ENCODE peak calls at places on chromosomes 3 and 15, in five cellular contexts. One of them, this sample, is unnamed. For H3K27me3, the result is how much of the 10 kb centered on the place peaks cover.

GRCh38 chr15:80058851-80059785 is at the start of gene ZFAND6:
- DNase-seq in lung: peak
- DNase-seq in colonic mucosa: peak
- DNase-seq in PC-3: peak
- DNase-seq in Caco-2: peak
- DNase-seq in this sample: peak

GRCh38 chr3:7368597-7368996 is 507.7 kb downstream of the GRM7 start:
- DNase-seq in lung: no peak
- DNase-seq in colonic mucosa: no peak
- DNase-seq in PC-3: no peak
- DNase-seq in Caco-2: no peak
- DNase-seq in this sample: peak

GRCh38 chr15:65085990-65086679 is 9.6 kb downstream of the KBTBD13 start:
- DNase-seq in lung: no peak
- DNase-seq in colonic mucosa: peak
- DNase-seq in PC-3: peak
- DNase-seq in Caco-2: peak
- DNase-seq in this sample: peak

GRCh38 chr3:30292192-30292893 is 314.1 kb upstream of the TGFBR2 start:
- DNase-seq in lung: no peak
- DNase-seq in colonic mucosa: no peak
- DNase-seq in PC-3: peak
- DNase-seq in Caco-2: no peak
- DNase-seq in this sample: no peak

GRCh38 chr3:59678042-59678707 is 628.4 kb upstream of the CFAP20DC start:
- DNase-seq in lung: peak
- DNase-seq in colonic mucosa: no peak
- DNase-seq in PC-3: no peak
- DNase-seq in Caco-2: no peak
- DNase-seq in this sample: peak

GRCh38 chr3:106034313-106034712 is 165.5 kb upstream of the CBLB start:
- DNase-seq in lung: no peak
- DNase-seq in colonic mucosa: no peak
- DNase-seq in PC-3: peak
- DNase-seq in Caco-2: no peak
- DNase-seq in this sample: no peak

GRCh38 chr3:192687488-192688152 is 39.7 kb downstream of the FGF12 start:
- DNase-seq in lung: no peak
- DNase-seq in colonic mucosa: no peak
- DNase-seq in PC-3: no peak
- DNase-seq in Caco-2: no peak
- DNase-seq in this sample: no peak

GRCh38 chr15:59160880-59161593 is 45.6 kb upstream of the LDHAL6B start:
- DNase-seq in lung: no peak
- DNase-seq in colonic mucosa: no peak
- DNase-seq in PC-3: peak
- DNase-seq in Caco-2: peak
- DNase-seq in this sample: peak

GRCh38 chr15:85725564-85725963 is 69.2 kb downstream of the KLHL25 start:
- DNase-seq in lung: no peak
- DNase-seq in colonic mucosa: no peak
- DNase-seq in PC-3: no peak
- DNase-seq in Caco-2: no peak
- DNase-seq in this sample: no peak

GRCh38 chr15:78033864-78034263 is 43.6 kb downstream of the TBC1D2B start:
- DNase-seq in lung: no peak
- DNase-seq in colonic mucosa: no peak
- DNase-seq in PC-3: no peak
- DNase-seq in Caco-2: no peak
- DNase-seq in this sample: no peak

GRCh38 chr3:197454014-197454413 is 101.8 kb downstream of the BDH1 start:
- DNase-seq in lung: no peak
- DNase-seq in colonic mucosa: no peak
- DNase-seq in PC-3: peak
- DNase-seq in Caco-2: peak
- DNase-seq in this sample: peak

GRCh38 chr3:88986834-88987233 is 120.6 kb upstream of the EPHA3 start:
- DNase-seq in lung: no peak
- DNase-seq in colonic mucosa: no peak
- DNase-seq in PC-3: peak
- DNase-seq in Caco-2: no peak
- DNase-seq in this sample: no peak

GRCh38 chr3:132777171-132777570 is 55.0 kb upstream of the NPHP3 start:
- DNase-seq in lung: no peak
- DNase-seq in colonic mucosa: no peak
- DNase-seq in PC-3: no peak
- DNase-seq in Caco-2: no peak
- DNase-seq in this sample: no peak

GRCh38 chr3:117184574-117184973 is 475.0 kb downstream of the TUSC7 start:
- DNase-seq in lung: no peak
- DNase-seq in colonic mucosa: no peak
- DNase-seq in PC-3: no peak
- DNase-seq in Caco-2: no peak
- DNase-seq in this sample: no peak

GRCh38 chr3:123815981-123816380 is 68.2 kb downstream of the MYLK start:
- DNase-seq in lung: peak
- DNase-seq in colonic mucosa: no peak
- DNase-seq in PC-3: no peak
- DNase-seq in Caco-2: no peak
- DNase-seq in this sample: no peak

GRCh38 chr3:151901946-151902285 is 28.5 kb downstream of the SUCNR1 start:
- DNase-seq in lung: no peak
- DNase-seq in colonic mucosa: no peak
- DNase-seq in PC-3: no peak
- DNase-seq in Caco-2: no peak
- DNase-seq in this sample: no peak

GRCh38 chr15:73677146-73677607 is 7.0 kb upstream of the CD276 start:
- DNase-seq in lung: peak
- DNase-seq in colonic mucosa: peak
- DNase-seq in PC-3: peak
- DNase-seq in Caco-2: peak
- DNase-seq in this sample: peak

GRCh38 chr3:100463002-100463401 is 29.4 kb upstream of the TMEM45A start:
- DNase-seq in lung: no peak
- DNase-seq in colonic mucosa: peak
- DNase-seq in PC-3: peak
- DNase-seq in Caco-2: no peak
- DNase-seq in this sample: peak

GRCh38 chr3:197392961-197393360 is 94.5 kb upstream of the DLG1 start:
- DNase-seq in lung: no peak
- DNase-seq in colonic mucosa: no peak
- DNase-seq in PC-3: no peak
- DNase-seq in Caco-2: no peak
- DNase-seq in this sample: no peak

GRCh38 chr3:135218304-135218703 is 423.2 kb downstream of the EPHB1 start:
- DNase-seq in lung: no peak
- DNase-seq in colonic mucosa: no peak
- DNase-seq in PC-3: no peak
- DNase-seq in Caco-2: no peak
- DNase-seq in this sample: no peak

GRCh38 chr3:139738697-139739096 is 60.9 kb upstream of the NMNAT3 start:
- DNase-seq in lung: no peak
- DNase-seq in colonic mucosa: no peak
- DNase-seq in PC-3: no peak
- DNase-seq in Caco-2: no peak
- DNase-seq in this sample: no peak

GRCh38 chr3:188584162-188584529 is 430.2 kb downstream of the LPP start:
- DNase-seq in lung: no peak
- DNase-seq in colonic mucosa: no peak
- DNase-seq in PC-3: peak
- DNase-seq in Caco-2: no peak
- DNase-seq in this sample: no peak

GRCh38 chr3:119296723-119297122 is 2.5 kb downstream of the ARHGAP31 start:
- DNase-seq in lung: no peak
- DNase-seq in colonic mucosa: no peak
- DNase-seq in PC-3: no peak
- DNase-seq in Caco-2: no peak
- DNase-seq in this sample: no peak
- H3K27me3 ChIP-seq in lung: under half
- H3K27me3 ChIP-seq in colonic mucosa: under half
- H3K27me3 ChIP-seq in PC-3: under half
- H3K27me3 ChIP-seq in Caco-2: under half
- H3K27me3 ChIP-seq in this sample: under half

GRCh38 chr3:143120716-143121239 is 1.2 kb downstream of the CHST2 start:
- DNase-seq in lung: no peak
- DNase-seq in colonic mucosa: peak
- DNase-seq in PC-3: peak
- DNase-seq in Caco-2: no peak
- DNase-seq in this sample: peak
- H3K27me3 ChIP-seq in lung: under half
- H3K27me3 ChIP-seq in colonic mucosa: under half
- H3K27me3 ChIP-seq in PC-3: under half
- H3K27me3 ChIP-seq in Caco-2: under half
- H3K27me3 ChIP-seq in this sample: under half

GRCh38 chr15:92232876-92233275 is 160.8 kb upstream of the ST8SIA2 start:
- DNase-seq in lung: no peak
- DNase-seq in colonic mucosa: no peak
- DNase-seq in PC-3: no peak
- DNase-seq in Caco-2: no peak
- DNase-seq in this sample: no peak
- H3K27me3 ChIP-seq in lung: under half
- H3K27me3 ChIP-seq in colonic mucosa: under half
- H3K27me3 ChIP-seq in PC-3: under half
- H3K27me3 ChIP-seq in Caco-2: under half
- H3K27me3 ChIP-seq in this sample: under half

DNA sequence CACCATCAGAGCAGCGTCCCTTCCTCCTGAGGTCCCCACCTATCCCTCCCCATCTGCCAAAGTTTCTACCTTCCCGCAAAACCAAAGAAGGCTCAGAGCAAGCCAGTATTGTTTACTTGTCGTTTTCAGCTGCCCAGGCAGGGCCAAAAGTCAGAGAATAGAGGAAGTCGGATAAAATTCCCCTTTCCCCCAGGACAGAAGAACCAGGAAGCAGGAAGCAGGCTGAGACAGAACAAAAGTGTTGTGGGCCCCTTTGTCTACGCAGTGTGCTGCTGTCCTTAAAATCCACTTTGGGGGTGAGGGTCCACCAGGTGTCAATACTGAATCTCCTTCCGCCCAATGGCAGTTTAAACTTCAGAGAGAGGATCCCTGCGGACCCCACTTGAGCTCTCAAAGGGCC is 18.5 kb upstream of the RPL32 start:
- DNase-seq in lung: no peak
- DNase-seq in colonic mucosa: no peak
- DNase-seq in PC-3: no peak
- DNase-seq in Caco-2: no peak
- DNase-seq in this sample: no peak
- H3K27me3 ChIP-seq in lung: under half
- H3K27me3 ChIP-seq in colonic mucosa: under half
- H3K27me3 ChIP-seq in PC-3: under half
- H3K27me3 ChIP-seq in Caco-2: under half
- H3K27me3 ChIP-seq in this sample: under half